ENCODE peak calls at places on chromosomes 4 and X, in five cellular contexts. K, L, T, B and I are unnamed samples.

GRCh38 chrX:48747415-48748026 is 14.0 kb upstream of the GLOD5 start:
- DNase-seq in K (no peak), L (no peak), B (no peak), T (no peak), I (no peak)

GRCh38 chr4:658681-659667 is 15.1 kb downstream of the ATP5ME start:
- DNase-seq in B (no peak), K (no peak), L (no peak), T (no peak), I (no peak)

GRCh38 chr4:61909031-61909430 is 708.9 kb downstream of the ADGRL3 start:
- DNase-seq in B (no peak), T (no peak), K (no peak), L (no peak), I (no peak)

GRCh38 chrX:73913580-73913979 is 350.6 kb downstream of the CHIC1 start:
- DNase-seq in T (no peak), K (no peak), L (no peak), B (no peak), I (no peak)

GRCh38 chr4:177005801-177006230 is 213.1 kb upstream of the VEGFC start:
- DNase-seq in L (no peak), B (no peak), T (no peak), K (peak), I (no peak)

GRCh38 chr4:110071466-110071865 is 126.9 kb downstream of the ELOVL6 start:
- DNase-seq in T (no peak), K (no peak), B (no peak), L (no peak), I (peak)

GRCh38 chr4:38106301-38106700 is 146.1 kb downstream of the PTTG2 start:
- DNase-seq in B (no peak), L (no peak), K (no peak), T (no peak), I (no peak)

GRCh38 chr4:42570221-42570620 is 86.7 kb downstream of the ATP8A1 start:
- DNase-seq in L (no peak), K (no peak), B (no peak), T (no peak), I (peak)

GRCh38 chrX:115650449-115650848 is 89.5 kb downstream of the PLS3 start:
- DNase-seq in K (no peak), B (no peak), L (no peak), T (no peak), I (no peak)

GRCh38 chr4:98661356-98662054 is 3.1 kb upstream of the TSPAN5 start:
- DNase-seq in B (no peak), K (no peak), L (no peak), T (no peak), I (no peak)

GRCh38 chr4:137861682-137862081 is 329.4 kb upstream of the PCDH18 start:
- DNase-seq in K (peak), B (no peak), T (no peak), L (no peak), I (no peak)

GRCh38 chr4:39514888-39515401 is 12.3 kb downstream of the UGDH start:
- DNase-seq in K (no peak), L (no peak), T (no peak), B (no peak), I (no peak)

GRCh38 chrX:134566506-134566905 is 91.8 kb downstream of the PLAC1 start:
- DNase-seq in L (no peak), T (no peak), K (no peak), B (no peak), I (no peak)

GRCh38 chr4:54473077-54473545 is 184.6 kb upstream of the KIT start:
- DNase-seq in L (no peak), T (no peak), B (no peak), K (no peak), I (no peak)

GRCh38 chr4:54971474-54971950 is 153.9 kb downstream of the KDR start:
- DNase-seq in B (no peak), T (no peak), L (no peak), K (peak), I (no peak)

GRCh38 chrX:54807524-54808108 is at the start of gene MAGED2:
- DNase-seq in T (no peak), L (no peak), K (no peak), B (peak), I (no peak)